ENCODE peak calls at places on chromosome 19, in nine cellular contexts. Q is aorta; K is psoas muscle; S is H9; Z is fibroblast of lung; O is left ventricle myocardium inferior; N is CD4-positive, alpha-beta T cell; F is A673; L is tibial artery. G is an unnamed sample.

GRCh38 chr19:7426986-7427385 is 61.8 kb downstream of the PEX11G start:
- DNase-seq in N (no peak), F (no peak), O (no peak), Z (no peak), L (no peak), S (no peak), K (no peak), Q (no peak), G (no peak)

GRCh38 chr19:45667620-45668341 is at the start of gene GIPR:
- DNase-seq in Q (no peak), O (peak), F (peak), L (no peak), K (no peak), S (peak), N (peak), Z (no peak), G (peak)

GRCh38 chr19:28486934-28487333 is 726.0 kb downstream of the UQCRFS1 start:
- DNase-seq in S (no peak), F (no peak), N (no peak), Q (no peak), L (no peak), O (no peak), Z (no peak), K (no peak), G (peak)

GRCh38 chr19:46211201-46211881 is 18.2 kb upstream of the IGFL1 start:
- DNase-seq in K (peak), Q (no peak), L (no peak), F (no peak), O (no peak), S (peak), N (no peak), Z (no peak), G (no peak)

GRCh38 chr19:41936416-41936850 is 8.2 kb upstream of the ERFL start:
- DNase-seq in L (no peak), K (no peak), N (no peak), S (no peak), F (no peak), Z (no peak), Q (no peak), O (no peak), G (no peak)

GRCh38 chr19:50933640-50934039 is 19.2 kb downstream of the KLK5 start:
- DNase-seq in L (no peak), S (no peak), Z (peak), O (no peak), N (no peak), Q (no peak), F (no peak), K (no peak), G (no peak)

GRCh38 chr19:55257461-55258411 is 1.1 kb downstream of the PPP6R1 start:
- DNase-seq in Z (no peak), Q (no peak), K (peak), S (no peak), L (no peak), N (no peak), O (no peak), F (no peak), G (peak)

GRCh38 chr19:45424191-45425058 is 708 bp upstream of the ERCC1 start:
- DNase-seq in O (peak), N (no peak), F (peak), S (peak), K (peak), L (peak), Q (peak), Z (peak), G (peak)

GRCh38 chr19:862529-863304 is 3.3 kb downstream of the CFD start:
- DNase-seq in O (no peak), F (peak), K (peak), Q (peak), Z (peak), N (peak), S (peak), L (peak), G (peak)

GRCh38 chr19:13053761-13054604 is 48.7 kb downstream of the LYL1 start:
- DNase-seq in S (no peak), L (peak), N (no peak), O (peak), Z (peak), Q (peak), F (no peak), K (peak), G (no peak)

GRCh38 chr19:8610928-8611284 is 391 bp upstream of the ADAMTS10 start:
- DNase-seq in O (no peak), N (no peak), F (no peak), S (no peak), Z (no peak), L (no peak), K (no peak), Q (no peak), G (no peak)

GRCh38 chr19:8612807-8613171 is 2.3 kb upstream of the ADAMTS10 start:
- DNase-seq in N (no peak), Q (no peak), Z (no peak), O (no peak), F (no peak), S (no peak), L (no peak), K (no peak), G (no peak)

GRCh38 chr19:8610041-8610927 is at the start of gene ADAMTS10:
- DNase-seq in F (peak), Z (peak), O (peak), K (no peak), N (peak), L (peak), S (peak), Q (peak), G (no peak)

GRCh38 chr19:8611391-8611883 is 922 bp upstream of the ADAMTS10 start:
- DNase-seq in K (peak), O (no peak), Q (peak), S (no peak), N (no peak), Z (no peak), L (peak), F (peak), G (no peak)

GRCh38 chr19:8611890-8612806 is 1.6 kb upstream of the ADAMTS10 start:
- DNase-seq in O (peak), Q (peak), F (peak), S (peak), K (peak), L (peak), Z (peak), N (no peak), G (no peak)
- H3K27ac ChIP-seq in O (peak), Q (peak), F (peak), S (no peak), K (no peak), L (peak), Z (no peak), N (peak), G (peak)

DNA sequence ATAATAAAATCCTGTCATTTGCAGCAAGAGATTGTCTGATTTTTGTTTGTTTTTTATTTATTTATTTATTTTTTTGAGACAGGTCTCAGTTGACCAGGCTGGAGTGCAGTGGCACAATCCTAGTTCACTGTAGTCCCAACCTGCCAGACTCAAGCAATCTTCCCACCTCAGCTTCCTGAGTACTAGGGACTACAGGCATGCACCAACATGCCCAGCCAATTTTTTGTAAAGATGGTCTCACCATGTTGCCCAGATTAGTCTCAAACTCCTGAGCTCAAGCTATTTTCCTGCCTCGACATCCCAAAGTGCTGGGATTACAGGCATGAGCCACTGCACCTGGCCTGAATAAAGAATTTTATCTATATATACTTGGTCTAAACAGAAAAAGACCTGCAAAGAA is 17.6 kb downstream of the ZNF233 start:
- DNase-seq in L (no peak), N (no peak), Z (no peak), Q (no peak), K (no peak), S (no peak), F (no peak), O (no peak), G (no peak)
- H3K27ac ChIP-seq in L (no peak), N (no peak), Z (no peak), Q (no peak), K (no peak), S (no peak), F (no peak), O (no peak), G (no peak)

DNA sequence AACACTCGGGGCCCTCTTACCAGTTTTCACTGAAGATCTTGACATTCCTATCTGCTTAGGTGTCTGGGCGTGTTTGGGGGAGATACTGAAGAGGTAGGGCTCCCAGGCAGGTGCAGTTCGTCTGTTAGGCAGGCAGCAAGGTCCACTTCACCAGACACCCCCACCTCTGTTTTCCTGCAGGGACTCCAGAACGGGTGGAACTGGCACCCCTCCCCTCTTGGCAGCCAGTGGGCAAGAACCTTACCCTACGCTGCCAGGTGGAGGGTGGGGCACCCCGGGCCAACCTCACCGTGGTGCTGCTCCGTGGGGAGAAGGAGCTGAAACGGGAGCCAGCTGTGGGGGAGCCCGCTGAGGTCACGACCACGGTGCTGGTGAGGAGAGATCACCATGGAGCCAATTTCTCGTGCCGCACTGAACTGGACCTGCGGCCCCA is 3.4 kb upstream of the ICAM4 start:
- DNase-seq in S (no peak), O (no peak), F (no peak), Q (no peak), L (no peak), Z (no peak), N (no peak), K (no peak), G (no peak)
- H3K27ac ChIP-seq in S (no peak), O (no peak), F (no peak), Q (no peak), L (no peak), Z (no peak), N (no peak), K (no peak), G (no peak)

DNA sequence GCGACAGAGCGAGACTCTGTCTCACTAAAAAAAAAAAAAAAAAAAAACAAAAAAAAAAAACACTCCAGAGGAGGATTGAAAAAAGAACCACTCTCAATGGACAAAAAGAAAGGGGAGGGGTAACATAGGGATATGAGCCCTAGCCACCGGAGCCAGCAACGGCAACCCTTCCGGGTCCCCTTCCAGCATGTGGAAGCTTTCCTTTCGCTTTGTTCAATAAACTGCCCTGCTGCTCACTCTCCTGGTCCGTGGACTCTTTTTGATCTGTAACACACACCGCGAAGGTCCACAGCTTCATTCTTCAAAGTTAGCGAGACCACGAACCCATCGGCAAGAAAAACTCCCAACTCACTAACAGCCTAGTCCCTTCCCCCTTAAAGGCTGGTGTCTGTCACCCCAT is 1.0 kb upstream of the REX1BD start:
- DNase-seq in L (no peak), S (no peak), K (no peak), O (no peak), Q (no peak), Z (no peak), N (no peak), F (no peak), G (no peak)
- H3K27ac ChIP-seq in L (peak), S (no peak), K (peak), O (peak), Q (no peak), Z (no peak), N (no peak), F (peak), G (peak)

GRCh38 chr19:5265260-5265659 is 75.4 kb downstream of the PTPRS start:
- DNase-seq in O (no peak), S (no peak), L (no peak), N (no peak), F (no peak), Q (no peak), K (no peak), Z (no peak), G (no peak)
- H3K27ac ChIP-seq in O (no peak), S (no peak), L (no peak), N (no peak), F (no peak), Q (no peak), K (no peak), Z (no peak), G (no peak)

DNA sequence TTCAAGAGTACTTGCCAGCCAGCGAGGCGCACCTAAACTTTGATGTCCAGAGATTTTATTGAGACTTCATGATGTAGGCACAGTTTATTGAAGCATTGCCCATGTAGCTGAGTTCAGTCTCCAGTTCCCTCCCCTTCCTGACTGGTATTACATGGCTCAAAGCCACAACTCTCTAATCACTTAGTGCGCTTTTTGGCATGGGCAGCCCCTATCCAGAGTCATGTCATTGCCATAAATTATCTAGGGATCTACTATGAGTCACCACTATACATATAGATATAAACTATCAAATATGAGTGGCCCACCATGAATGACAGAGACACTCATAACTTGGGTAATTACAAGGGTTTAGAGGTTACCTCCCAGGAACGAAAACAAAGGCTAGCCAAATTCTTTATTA is 7.7 kb downstream of the ZNF614 start:
- DNase-seq in S (no peak), F (no peak), Z (no peak), O (no peak), L (no peak), N (no peak), Q (no peak), K (no peak), G (no peak)
- H3K27ac ChIP-seq in S (no peak), F (no peak), Z (no peak), O (no peak), L (no peak), N (no peak), Q (no peak), K (no peak), G (no peak)

DNA sequence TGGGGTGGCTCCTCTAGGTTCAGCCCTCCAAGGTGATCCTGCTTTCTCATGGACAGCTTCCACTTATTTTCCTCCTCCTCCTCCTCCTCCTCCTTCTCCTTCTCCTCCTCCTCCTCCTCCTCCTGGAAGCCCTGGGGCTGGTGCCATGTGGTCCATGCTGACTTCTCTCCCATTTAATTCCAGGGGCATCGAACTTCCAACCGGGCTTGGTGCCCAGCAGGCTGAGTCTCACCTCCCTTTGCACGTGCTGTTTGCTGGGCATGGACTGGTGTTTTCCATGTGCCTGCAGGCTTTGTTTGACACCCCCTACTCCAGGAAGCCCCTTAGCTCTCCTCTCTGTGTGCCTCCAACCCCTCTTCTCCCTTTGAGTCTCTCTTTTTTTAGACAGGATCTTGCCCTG is 3.7 kb downstream of the MAST3 start:
- DNase-seq in F (no peak), Z (no peak), O (no peak), L (no peak), N (no peak), Q (no peak), S (no peak), K (no peak), G (no peak)
- H3K27ac ChIP-seq in F (no peak), Z (no peak), O (no peak), L (no peak), N (no peak), Q (no peak), S (no peak), K (no peak), G (no peak)

DNA sequence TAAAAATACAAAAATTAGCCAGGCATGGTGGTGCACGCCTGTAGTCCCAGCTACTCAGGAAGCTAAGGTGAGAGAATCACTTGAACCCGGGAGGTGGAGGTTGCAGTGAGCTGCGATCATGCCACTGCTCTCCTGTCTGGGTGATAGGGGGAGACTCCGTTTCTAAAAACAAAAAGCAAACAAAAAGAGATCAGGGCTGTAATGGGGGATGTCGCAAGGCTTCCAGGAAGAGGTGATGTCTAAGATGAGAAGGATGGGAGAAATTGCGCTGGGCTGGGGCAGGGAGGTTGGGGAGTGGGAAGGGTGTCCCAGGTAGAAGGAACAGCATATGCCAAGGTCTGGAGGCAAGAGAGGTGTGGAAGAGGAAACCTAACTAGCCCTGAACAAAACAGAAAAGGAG is 36.1 kb downstream of the PTPRS start:
- DNase-seq in N (no peak), F (no peak), O (no peak), Z (no peak), Q (no peak), L (no peak), K (no peak), S (no peak), G (no peak)
- H3K27ac ChIP-seq in N (no peak), F (no peak), O (no peak), Z (no peak), Q (no peak), L (no peak), K (no peak), S (no peak), G (no peak)